ENCODE peak calls at places on chromosomes 1 and 21, in six cellular contexts. A, F, C, U, O and T are unnamed samples.

GRCh38 chr1:40058453-40059291 is 18.1 kb downstream of the CAP1 start:
- DNase-seq in F (no peak), C (no peak), A (no peak), U (peak; percentile 39), O (no peak), T (no peak)

GRCh38 chr1:18108313-18109057 is 887 bp downstream of the IGSF21 start:
- DNase-seq in O (no peak), U (no peak), F (no peak), A (no peak), C (no peak), T (no peak)

GRCh38 chr1:85576642-85577420 is 3.7 kb upstream of the CCN1 start:
- DNase-seq in C (peak; percentile 86), O (no peak), U (peak; percentile 84), A (peak; percentile 88), F (peak; percentile 93), T (peak; percentile 79)

GRCh38 chr1:161973924-161974845 is 49.5 kb downstream of the OLFML2B start:
- DNase-seq in F (peak; percentile 78), A (no peak), U (no peak), C (no peak), O (no peak), T (no peak)

GRCh38 chr1:32863516-32864245 is 7.0 kb downstream of the FNDC5 start:
- DNase-seq in O (no peak), U (no peak), C (no peak), F (no peak), A (no peak), T (no peak)

GRCh38 chr1:116825400-116825734 is 71.1 kb downstream of the CD2 start:
- DNase-seq in O (no peak), A (no peak), F (peak; percentile 56), U (no peak), C (no peak), T (no peak)

GRCh38 chr1:64514197-64514765 is 44.4 kb downstream of the CACHD1 start:
- DNase-seq in A (peak; percentile 88), F (no peak), O (no peak), U (peak; percentile 92), C (no peak), T (no peak)

GRCh38 chr1:55632058-55632457 is 416.9 kb upstream of the USP24 start:
- DNase-seq in F (no peak), C (no peak), U (peak; percentile 71), O (no peak), A (peak; percentile 63), T (no peak)

GRCh38 chr1:39328110-39328509 is 123.6 kb downstream of the MACF1 start:
- DNase-seq in F (no peak), O (no peak), U (no peak), A (no peak), C (no peak), T (no peak)

GRCh38 chr1:232872738-232873137 is 67.5 kb downstream of the MAP10 start:
- DNase-seq in A (no peak), O (no peak), F (no peak), C (no peak), U (no peak), T (no peak)

GRCh38 chr1:87720561-87720960 is 391.9 kb downstream of the LMO4 start:
- DNase-seq in O (no peak), C (no peak), F (no peak), A (no peak), U (no peak), T (no peak)

GRCh38 chr1:230498704-230499103 is 72.6 kb upstream of the PGBD5 start:
- DNase-seq in C (no peak), A (no peak), O (no peak), U (no peak), F (no peak), T (no peak)

GRCh38 chr1:94803517-94804441 is 16.4 kb upstream of the SLC44A3 start:
- DNase-seq in A (peak; percentile 57), C (no peak), F (no peak), U (no peak), O (no peak), T (no peak)

GRCh38 chr21:46062471-46063211 is 35.3 kb upstream of the COL6A2 start:
- DNase-seq in F (peak; percentile 19), U (no peak), C (no peak), O (no peak), A (no peak), T (no peak)

GRCh38 chr1:172902861-172903381 is 147.8 kb downstream of the TNFSF18 start:
- DNase-seq in F (no peak), C (no peak), U (peak; percentile 90), O (no peak), A (peak; percentile 92), T (no peak)

GRCh38 chr1:108043712-108044111 is 78.7 kb upstream of the VAV3 start:
- DNase-seq in A (no peak), O (no peak), U (no peak), F (no peak), C (peak; percentile 34), T (no peak)

GRCh38 chr1:17545354-17545753 is 5.9 kb downstream of the ARHGEF10L start:
- DNase-seq in U (no peak), F (no peak), O (no peak), A (peak; percentile 77), C (no peak), T (no peak)

GRCh38 chr1:158117854-158118691 is 62.6 kb upstream of the CD1D start:
- DNase-seq in U (no peak), C (peak; percentile 50), A (peak; percentile 34), O (peak; percentile 19), F (peak; percentile 62), T (no peak)

GRCh38 chr21:32207096-32207716 is 71.6 kb downstream of the MIS18A start:
- DNase-seq in C (no peak), A (no peak), O (no peak), F (no peak), U (no peak), T (no peak)

GRCh38 chr1:96498744-96499143 is 222.8 kb upstream of the PTBP2 start:
- DNase-seq in C (no peak), A (no peak), F (no peak), U (no peak), O (no peak), T (no peak)

GRCh38 chr21:18164933-18165332 is 79.7 kb upstream of the CHODL start:
- DNase-seq in A (no peak), U (no peak), O (no peak), C (no peak), F (no peak), T (no peak)

GRCh38 chr1:14871569-14871968 is 273.1 kb downstream of the KAZN start:
- DNase-seq in C (no peak), O (no peak), U (no peak), F (no peak), A (no peak), T (no peak)

GRCh38 chr1:219352961-219353651 is 179.4 kb downstream of the LYPLAL1 start:
- DNase-seq in A (no peak), O (no peak), U (no peak), C (no peak), F (no peak), T (no peak)

GRCh38 chr1:97433520-97434175 is 487.2 kb downstream of the DPYD start:
- DNase-seq in F (no peak), O (no peak), A (peak; percentile 93), C (no peak), U (peak; percentile 86), T (no peak)

GRCh38 chr1:201721131-201722049 is 107.6 kb upstream of the IPO9 start:
- DNase-seq in U (peak; percentile 76), C (no peak), O (no peak), F (no peak), A (peak; percentile 83), T (no peak)

DNA sequence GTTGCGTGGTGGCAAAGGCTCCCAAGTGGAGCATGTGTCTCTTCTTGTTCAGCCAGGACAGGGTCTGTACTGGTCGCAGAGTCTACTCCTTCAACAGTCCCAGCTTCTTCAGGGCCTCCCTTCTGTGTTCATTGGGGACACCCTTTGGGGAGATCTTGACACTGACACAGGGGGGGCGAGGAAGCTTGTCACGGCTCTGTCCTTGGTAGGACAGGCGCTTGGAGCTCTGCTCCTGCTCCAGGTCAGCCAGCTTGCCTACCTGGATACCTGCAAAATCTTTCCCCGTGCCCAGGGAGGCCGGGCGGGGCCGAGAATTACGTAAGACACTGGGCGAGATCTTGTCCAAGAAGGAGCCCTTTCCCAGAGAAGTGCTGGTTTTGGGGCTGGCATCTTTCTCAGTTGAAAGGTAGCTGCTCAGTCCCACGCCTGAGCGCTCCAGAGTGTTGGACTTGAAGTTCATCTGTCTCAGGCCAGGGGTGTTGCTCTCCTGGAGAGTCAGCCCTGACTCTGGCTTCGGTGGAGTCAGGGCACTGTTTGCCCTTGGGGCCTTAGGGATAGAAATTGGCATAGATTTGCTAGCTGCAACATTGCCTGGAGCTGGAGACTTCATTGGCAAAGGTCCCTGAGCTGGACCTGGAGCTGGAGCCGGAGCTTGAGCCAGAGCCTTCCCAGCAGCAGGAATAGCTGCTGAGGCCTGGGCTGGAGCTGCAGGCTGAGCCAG is 10.5 kb downstream of the C1orf116 start:
- DNase-seq in A (no peak), U (no peak), C (no peak), F (no peak), O (no peak), T (no peak)
- H3K27ac ChIP-seq in A (no peak overlapping the region), U (no peak overlapping the region), C (no peak overlapping the region), F (no peak overlapping the region), O (no peak overlapping the region), T (no peak overlapping the region)

DNA sequence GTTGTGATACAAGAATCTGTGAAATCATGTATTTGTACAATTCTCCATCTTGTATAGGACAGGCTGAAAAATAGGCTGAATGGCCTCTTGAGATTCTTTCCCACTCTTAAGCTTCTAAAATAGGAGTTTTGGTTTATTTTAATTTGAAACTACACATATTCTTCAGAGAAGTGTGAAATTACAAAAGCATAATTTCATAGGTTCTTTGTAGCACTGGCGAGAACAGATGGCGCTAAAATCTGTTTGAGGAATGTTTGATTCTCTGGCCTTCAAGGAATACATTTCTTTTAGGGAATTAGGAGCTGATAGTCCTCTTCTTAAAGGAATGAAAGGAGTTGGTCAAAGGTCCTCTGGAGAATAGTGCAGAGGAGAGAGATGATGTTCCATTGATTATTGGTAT is 45.0 kb downstream of the CC2D1B start:
- DNase-seq in F (no peak), A (no peak), C (no peak), U (no peak), O (no peak), T (no peak)
- H3K4me3 ChIP-seq in F (no peak overlapping the region), A (no peak overlapping the region), C (no peak overlapping the region), U (no peak overlapping the region), O (no peak overlapping the region), T (no peak overlapping the region)

GRCh38 chr1:91611498-91611917 is 110.9 kb downstream of the CDC7 start:
- DNase-seq in O (no peak), U (peak; percentile 5), A (no peak), F (no peak), C (no peak), T (no peak)

GRCh38 chr1:91610102-91610501 is 109.5 kb downstream of the CDC7 start:
- DNase-seq in C (no peak), A (no peak), F (no peak), O (no peak), U (no peak), T (no peak)

GRCh38 chr1:91610829-91611228 is 110.2 kb downstream of the CDC7 start:
- DNase-seq in F (no peak), O (no peak), A (no peak), U (no peak), C (no peak), T (no peak)

GRCh38 chr1:91617242-91617837 is 116.7 kb downstream of the CDC7 start:
- DNase-seq in F (peak; percentile 82), U (no peak), C (no peak), A (no peak), O (no peak), T (no peak)

GRCh38 chr1:91613594-91613993 is 112.9 kb downstream of the CDC7 start:
- DNase-seq in C (no peak), O (no peak), U (no peak), F (no peak), A (peak; percentile 21), T (no peak)
- TF ChIP-seq CTCF in C (no peak), O (no peak), U (no peak), F (no peak), A (no peak), T (no peak)

GRCh38 chr1:238199325-238199724 is 308.6 kb upstream of the ZP4 start:
- DNase-seq in A (no peak), O (no peak), U (no peak), F (no peak), C (no peak), T (no peak)
- H3K27ac ChIP-seq in A (no peak overlapping the region), O (no peak overlapping the region), U (no peak overlapping the region), F (no peak overlapping the region), C (no peak overlapping the region), T (no peak overlapping the region)